ENCODE peak calls at places on chromosomes 4 and X, in six cellular contexts. One of them, this sample, is unnamed.
A peak's percentile ranks its signal among the peaks of the same experiment; 100 is the strongest.

GRCh38 chr4:54217642-54218486 is 11.2 kb upstream of the PDGFRA start:
- DNase-seq in ovary: peak; percentile 83
- DNase-seq in suprapubic skin: peak; percentile 90
- DNase-seq in testis: peak; percentile 91
- DNase-seq in endodermal cell: peak; percentile 90
- DNase-seq in MCF 10A: peak; percentile 91
- DNase-seq in this sample: peak; percentile 73

GRCh38 chr4:37389967-37390580 is 145.5 kb downstream of the NWD2 start:
- DNase-seq in ovary: no peak
- DNase-seq in suprapubic skin: no peak
- DNase-seq in testis: peak; percentile 44
- DNase-seq in endodermal cell: peak; percentile 70
- DNase-seq in MCF 10A: peak; percentile 64
- DNase-seq in this sample: peak; percentile 34

GRCh38 chr4:153573221-153573620 is 107.1 kb downstream of the TMEM131L start:
- DNase-seq in ovary: no peak
- DNase-seq in suprapubic skin: no peak
- DNase-seq in testis: no peak
- DNase-seq in endodermal cell: no peak
- DNase-seq in MCF 10A: no peak
- DNase-seq in this sample: no peak

GRCh38 chr4:122099896-122100295 is 52.2 kb upstream of the BLTP1 start:
- DNase-seq in ovary: no peak
- DNase-seq in suprapubic skin: no peak
- DNase-seq in testis: no peak
- DNase-seq in endodermal cell: no peak
- DNase-seq in MCF 10A: peak; percentile 8
- DNase-seq in this sample: no peak

GRCh38 chr4:82421796-82422560 is 8.3 kb downstream of the HNRNPDL start:
- DNase-seq in ovary: no peak
- DNase-seq in suprapubic skin: no peak
- DNase-seq in testis: no peak
- DNase-seq in endodermal cell: peak; percentile 67
- DNase-seq in MCF 10A: peak; percentile 36
- DNase-seq in this sample: no peak

GRCh38 chr4:143406523-143406922 is 69.8 kb downstream of the GAB1 start:
- DNase-seq in ovary: peak; percentile 45
- DNase-seq in suprapubic skin: peak; percentile 88
- DNase-seq in testis: peak; percentile 62
- DNase-seq in endodermal cell: no peak
- DNase-seq in MCF 10A: peak; percentile 54
- DNase-seq in this sample: no peak

GRCh38 chr4:145734576-145735329 is 54.8 kb downstream of the C4orf51 start:
- DNase-seq in ovary: peak; percentile 56
- DNase-seq in suprapubic skin: no peak
- DNase-seq in testis: no peak
- DNase-seq in endodermal cell: peak; percentile 71
- DNase-seq in MCF 10A: peak; percentile 98
- DNase-seq in this sample: no peak

GRCh38 chrX:134642394-134642793 is 15.9 kb downstream of the PLAC1 start:
- DNase-seq in ovary: no peak
- DNase-seq in suprapubic skin: no peak
- DNase-seq in testis: no peak
- DNase-seq in endodermal cell: no peak
- DNase-seq in MCF 10A: no peak
- DNase-seq in this sample: no peak

GRCh38 chr4:72817012-72817411 is 248.0 kb upstream of the ADAMTS3 start:
- DNase-seq in ovary: no peak
- DNase-seq in suprapubic skin: no peak
- DNase-seq in testis: no peak
- DNase-seq in endodermal cell: no peak
- DNase-seq in MCF 10A: peak; percentile 11
- DNase-seq in this sample: no peak

GRCh38 chr4:158809611-158810486 is 41.0 kb downstream of the FNIP2 start:
- DNase-seq in ovary: no peak
- DNase-seq in suprapubic skin: no peak
- DNase-seq in testis: peak; percentile 26
- DNase-seq in endodermal cell: no peak
- DNase-seq in MCF 10A: no peak
- DNase-seq in this sample: no peak

GRCh38 chrX:53089224-53089842 is 4.6 kb upstream of the KANTR start:
- DNase-seq in ovary: peak; percentile 58
- DNase-seq in suprapubic skin: no peak
- DNase-seq in testis: peak; percentile 67
- DNase-seq in endodermal cell: no peak
- DNase-seq in MCF 10A: peak; percentile 69
- DNase-seq in this sample: no peak

GRCh38 chr4:153138736-153139135 is 65.5 kb upstream of the TRIM2 start:
- DNase-seq in ovary: no peak
- DNase-seq in suprapubic skin: no peak
- DNase-seq in testis: no peak
- DNase-seq in endodermal cell: no peak
- DNase-seq in MCF 10A: no peak
- DNase-seq in this sample: no peak

GRCh38 chr4:110808371-110808878 is 185.5 kb upstream of the PITX2 start:
- DNase-seq in ovary: no peak
- DNase-seq in suprapubic skin: no peak
- DNase-seq in testis: no peak
- DNase-seq in endodermal cell: no peak
- DNase-seq in MCF 10A: peak; percentile 21
- DNase-seq in this sample: no peak

GRCh38 chr4:4720671-4721070 is 138.8 kb upstream of the MSX1 start:
- DNase-seq in ovary: no peak
- DNase-seq in suprapubic skin: peak; percentile 43
- DNase-seq in testis: no peak
- DNase-seq in endodermal cell: no peak
- DNase-seq in MCF 10A: no peak
- DNase-seq in this sample: no peak

GRCh38 chr4:73413294-73413755 is 9.2 kb downstream of the ALB start:
- DNase-seq in ovary: no peak
- DNase-seq in suprapubic skin: no peak
- DNase-seq in testis: no peak
- DNase-seq in endodermal cell: no peak
- DNase-seq in MCF 10A: no peak
- DNase-seq in this sample: no peak

GRCh38 chr4:40550900-40551546 is 78.6 kb downstream of the RBM47 start:
- DNase-seq in ovary: no peak
- DNase-seq in suprapubic skin: no peak
- DNase-seq in testis: no peak
- DNase-seq in endodermal cell: no peak
- DNase-seq in MCF 10A: peak; percentile 64
- DNase-seq in this sample: no peak

GRCh38 chrX:112048707-112049106 is 33.9 kb downstream of the TRPC5 start:
- DNase-seq in ovary: no peak
- DNase-seq in suprapubic skin: no peak
- DNase-seq in testis: peak; percentile 18
- DNase-seq in endodermal cell: no peak
- DNase-seq in MCF 10A: no peak
- DNase-seq in this sample: no peak

GRCh38 chr4:80461412-80461811 is 125.9 kb downstream of the CFAP299 start:
- DNase-seq in ovary: no peak
- DNase-seq in suprapubic skin: no peak
- DNase-seq in testis: no peak
- DNase-seq in endodermal cell: no peak
- DNase-seq in MCF 10A: no peak
- DNase-seq in this sample: no peak

GRCh38 chr4:144591401-144591800 is 54.6 kb upstream of the HHIP start:
- DNase-seq in ovary: no peak
- DNase-seq in suprapubic skin: no peak
- DNase-seq in testis: no peak
- DNase-seq in endodermal cell: no peak
- DNase-seq in MCF 10A: peak; percentile 75
- DNase-seq in this sample: no peak

GRCh38 chrX:38232287-38232686 is 11.6 kb upstream of the SRPX start:
- DNase-seq in ovary: no peak
- DNase-seq in suprapubic skin: no peak
- DNase-seq in testis: no peak
- DNase-seq in endodermal cell: no peak
- DNase-seq in MCF 10A: no peak
- DNase-seq in this sample: no peak

GRCh38 chr4:112140536-112140935 is 4.7 kb upstream of the FAM241A start:
- DNase-seq in ovary: no peak
- DNase-seq in suprapubic skin: no peak
- DNase-seq in testis: no peak
- DNase-seq in endodermal cell: no peak
- DNase-seq in MCF 10A: no peak
- DNase-seq in this sample: no peak

GRCh38 chr4:118751634-118752293 is 66.6 kb downstream of the METTL14 start:
- DNase-seq in ovary: no peak
- DNase-seq in suprapubic skin: no peak
- DNase-seq in testis: no peak
- DNase-seq in endodermal cell: no peak
- DNase-seq in MCF 10A: no peak
- DNase-seq in this sample: no peak

GRCh38 chr4:139823746-139824145 is 158.1 kb downstream of the MGST2 start:
- DNase-seq in ovary: no peak
- DNase-seq in suprapubic skin: no peak
- DNase-seq in testis: no peak
- DNase-seq in endodermal cell: no peak
- DNase-seq in MCF 10A: no peak
- DNase-seq in this sample: no peak

GRCh38 chr4:31788676-31789075 is 1068.5 kb downstream of the PCDH7 start:
- DNase-seq in ovary: no peak
- DNase-seq in suprapubic skin: no peak
- DNase-seq in testis: no peak
- DNase-seq in endodermal cell: peak; percentile 58
- DNase-seq in MCF 10A: no peak
- DNase-seq in this sample: no peak

GRCh38 chr4:77821775-77822174 is 2.6 kb upstream of the CNOT6L start:
- DNase-seq in ovary: no peak
- DNase-seq in suprapubic skin: no peak
- DNase-seq in testis: no peak
- DNase-seq in endodermal cell: no peak
- DNase-seq in MCF 10A: no peak
- DNase-seq in this sample: no peak

GRCh38 chr4:77820836-77821561 is 1.8 kb upstream of the CNOT6L start:
- DNase-seq in ovary: no peak
- DNase-seq in suprapubic skin: no peak
- DNase-seq in testis: no peak
- DNase-seq in endodermal cell: no peak
- DNase-seq in MCF 10A: peak; percentile 39
- DNase-seq in this sample: no peak

GRCh38 chr4:77819409-77819835 is 254 bp upstream of the CNOT6L start:
- DNase-seq in ovary: no peak
- DNase-seq in suprapubic skin: no peak
- DNase-seq in testis: peak; percentile 35
- DNase-seq in endodermal cell: no peak
- DNase-seq in MCF 10A: no peak
- DNase-seq in this sample: peak; percentile 70

GRCh38 chr4:77818667-77819408 is at the start of gene CNOT6L:
- DNase-seq in ovary: peak; percentile 71
- DNase-seq in suprapubic skin: peak; percentile 87
- DNase-seq in testis: peak; percentile 80
- DNase-seq in endodermal cell: peak; percentile 81
- DNase-seq in MCF 10A: peak; percentile 84
- DNase-seq in this sample: peak; percentile 75

GRCh38 chr4:77819836-77820679 is 890 bp upstream of the CNOT6L start:
- DNase-seq in ovary: peak; percentile 93
- DNase-seq in suprapubic skin: peak; percentile 97
- DNase-seq in testis: peak; percentile 96
- DNase-seq in endodermal cell: peak; percentile 94
- DNase-seq in MCF 10A: peak; percentile 90
- DNase-seq in this sample: peak; percentile 93
- TF ChIP-seq CTCF in ovary: no peak
- TF ChIP-seq CTCF in suprapubic skin: no peak
- TF ChIP-seq CTCF in testis: no peak
- TF ChIP-seq CTCF in endodermal cell: no peak
- TF ChIP-seq CTCF in MCF 10A: no peak
- TF ChIP-seq CTCF in this sample: no peak

GRCh38 chrX:724256-724655 is 93.7 kb downstream of the SHOX start:
- DNase-seq in ovary: no peak
- DNase-seq in suprapubic skin: peak; percentile 26
- DNase-seq in testis: no peak
- DNase-seq in endodermal cell: peak; percentile 36
- DNase-seq in MCF 10A: no peak
- DNase-seq in this sample: no peak

GRCh38 chrX:723781-724180 is 93.2 kb downstream of the SHOX start:
- DNase-seq in ovary: no peak
- DNase-seq in suprapubic skin: no peak
- DNase-seq in testis: no peak
- DNase-seq in endodermal cell: no peak
- DNase-seq in MCF 10A: no peak
- DNase-seq in this sample: no peak

GRCh38 chrX:729583-730409 is 99.2 kb downstream of the SHOX start:
- DNase-seq in ovary: no peak
- DNase-seq in suprapubic skin: peak; percentile 49
- DNase-seq in testis: no peak
- DNase-seq in endodermal cell: peak; percentile 40
- DNase-seq in MCF 10A: no peak
- DNase-seq in this sample: no peak

DNA sequence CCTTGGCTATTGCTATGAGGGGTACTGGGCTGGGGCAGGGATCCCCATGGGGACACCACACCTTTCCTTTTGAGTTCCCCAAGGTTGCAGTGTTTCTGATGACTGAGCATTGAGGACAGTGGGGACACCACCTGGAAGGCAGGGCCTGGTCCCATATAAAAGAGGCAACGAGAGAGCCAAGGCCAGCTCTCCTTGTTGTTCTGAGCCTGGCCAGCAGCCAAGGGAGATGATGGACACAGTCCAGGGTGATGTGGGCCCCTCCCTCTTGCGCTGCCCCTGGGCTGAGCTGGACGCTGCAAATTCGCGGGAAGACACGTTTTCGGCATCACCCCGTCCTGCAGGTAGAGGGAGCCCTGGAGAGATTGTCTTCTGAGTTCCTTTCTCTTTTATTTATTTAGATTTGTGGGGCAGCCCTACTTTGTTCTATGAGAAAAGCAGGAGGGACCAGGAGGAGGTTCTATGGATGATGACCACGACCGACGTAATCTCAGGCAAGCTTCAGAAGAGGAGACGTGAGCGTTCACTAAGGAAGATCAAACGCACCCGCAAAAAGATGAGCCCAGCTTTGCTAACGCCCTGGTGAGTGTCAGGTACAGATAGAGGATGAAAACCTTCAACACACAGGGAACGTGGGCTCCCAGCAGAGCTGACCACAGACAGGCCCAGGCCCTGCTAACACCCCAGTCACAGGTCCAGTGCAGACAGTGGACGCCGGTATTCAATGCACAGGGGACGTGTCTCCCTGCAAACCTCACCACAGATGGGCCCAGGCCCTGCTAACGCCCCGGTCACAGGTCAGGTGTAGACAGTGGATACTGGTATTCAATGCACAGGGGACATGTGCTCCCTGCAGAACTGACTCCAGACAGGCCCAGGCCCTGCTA is 97.4 kb downstream of the SHOX start:
- DNase-seq in ovary: no peak
- DNase-seq in suprapubic skin: peak; percentile 58
- DNase-seq in testis: no peak
- DNase-seq in endodermal cell: peak; percentile 87
- DNase-seq in MCF 10A: no peak
- DNase-seq in this sample: peak; percentile 53
- TF ChIP-seq CTCF in ovary: no peak
- TF ChIP-seq CTCF in suprapubic skin: no peak
- TF ChIP-seq CTCF in testis: no peak
- TF ChIP-seq CTCF in endodermal cell: peak; percentile 81
- TF ChIP-seq CTCF in MCF 10A: no peak
- TF ChIP-seq CTCF in this sample: peak; percentile 52

GRCh38 chr4:57303012-57303751 is 193.0 kb upstream of the IGFBP7 start:
- DNase-seq in ovary: no peak
- DNase-seq in suprapubic skin: no peak
- DNase-seq in testis: peak; percentile 49
- DNase-seq in endodermal cell: no peak
- DNase-seq in MCF 10A: peak; percentile 40
- DNase-seq in this sample: no peak
- TF ChIP-seq CTCF in ovary: no peak
- TF ChIP-seq CTCF in suprapubic skin: no peak
- TF ChIP-seq CTCF in testis: no peak
- TF ChIP-seq CTCF in endodermal cell: peak; percentile 43
- TF ChIP-seq CTCF in MCF 10A: no peak
- TF ChIP-seq CTCF in this sample: no peak

GRCh38 chr4:156575430-156576073 is 396.0 kb downstream of the PDGFC start:
- DNase-seq in ovary: no peak
- DNase-seq in suprapubic skin: no peak
- DNase-seq in testis: no peak
- DNase-seq in endodermal cell: peak; percentile 71
- DNase-seq in MCF 10A: peak; percentile 86
- DNase-seq in this sample: no peak
- TF ChIP-seq CTCF in ovary: no peak
- TF ChIP-seq CTCF in suprapubic skin: no peak
- TF ChIP-seq CTCF in testis: no peak
- TF ChIP-seq CTCF in endodermal cell: peak; percentile 65
- TF ChIP-seq CTCF in MCF 10A: peak; percentile 16
- TF ChIP-seq CTCF in this sample: no peak